ENCODE peak calls at places on chromosomes 2 and 18, in six cellular contexts. N is endodermal cell, H is H54, E is substantia nigra, F is SHP77 treated with DMSO at 0.1 percent for 48 hours, Q is WERI-Rb-1. A is an unnamed sample.

GRCh38 chr2:72325592-72326422 is 178.1 kb upstream of the CYP26B1 start:
- DNase-seq in E (no peak), N (peak), H (peak), F (no peak), Q (peak), A (no peak)

GRCh38 chr18:49227456-49227855 is 233.0 kb downstream of the DYM start:
- DNase-seq in E (no peak), H (no peak), Q (no peak), F (no peak), N (no peak), A (peak)

GRCh38 chr2:141959941-141960340 is 170.9 kb downstream of the LRP1B start:
- DNase-seq in N (no peak), H (no peak), Q (no peak), F (no peak), E (no peak), A (no peak)

GRCh38 chr2:227010433-227010832 is 153.6 kb downstream of the COL4A4 start:
- DNase-seq in N (no peak), H (no peak), Q (no peak), E (no peak), F (no peak), A (no peak)

GRCh38 chr2:42031281-42031680 is 16.5 kb upstream of the PKDCC start:
- DNase-seq in E (no peak), Q (no peak), F (no peak), H (no peak), N (no peak), A (no peak)

GRCh38 chr2:189933911-189934399 is 128.6 kb downstream of the MSTN start:
- DNase-seq in F (no peak), N (no peak), E (no peak), H (peak), Q (no peak), A (no peak)

GRCh38 chr18:54112356-54112755 is 112.1 kb downstream of the MBD2 start:
- DNase-seq in N (no peak), F (no peak), E (no peak), Q (no peak), H (no peak), A (no peak)

GRCh38 chr2:58638256-58638795 is 397.2 kb upstream of the FANCL start:
- DNase-seq in H (no peak), N (no peak), Q (no peak), E (no peak), F (no peak), A (no peak)

A was measured in activated gamma-delta T cell treated with Interleukin-2 at 50 U/mL for 16 hours.